ENCODE peak calls at places on chromosomes 4 and X, in four cellular contexts. B is IMR-90; K is CD8-positive, alpha-beta T cell; Y is upper lobe of right lung. D is an unnamed sample.

GRCh38 chr4:54543088-54543795 is 114.5 kb upstream of the KIT start:
- DNase-seq in B (peak; percentile 94), Y (no peak), K (no peak), D (no peak)

GRCh38 chr4:15691346-15692140 is 9.9 kb downstream of the FAM200B start:
- DNase-seq in B (peak; percentile 87), Y (no peak), K (no peak), D (no peak)

GRCh38 chrX:87572911-87573310 is 55.3 kb downstream of the KLHL4 start:
- DNase-seq in Y (no peak), K (no peak), B (no peak), D (no peak)

GRCh38 chrX:15436220-15436619 is 52.0 kb upstream of the VEGFD start:
- DNase-seq in B (peak; percentile 11), K (no peak), Y (no peak), D (no peak)

GRCh38 chr4:152107736-152108500 is 347.1 kb upstream of the GATB start:
- DNase-seq in Y (no peak), B (no peak), K (no peak), D (no peak)

GRCh38 chr4:19844436-19844835 is 407.3 kb upstream of the SLIT2 start:
- DNase-seq in K (no peak), Y (no peak), B (peak; percentile 79), D (no peak)

GRCh38 chrX:21745756-21746155 is 12.2 kb downstream of the SMPX start:
- DNase-seq in Y (no peak), K (no peak), B (peak; percentile 25), D (peak; percentile 61)

GRCh38 chr4:44157611-44158277 is 290.9 kb downstream of the KCTD8 start:
- DNase-seq in B (peak; percentile 60), K (no peak), Y (no peak), D (no peak)

GRCh38 chr4:122775039-122775438 is 42.5 kb downstream of the BBS12 start:
- DNase-seq in Y (no peak), B (no peak), K (no peak), D (no peak)

GRCh38 chrX:153662266-153662665 is 11.3 kb downstream of the PNCK start:
- DNase-seq in Y (peak; percentile 73), K (peak; percentile 31), B (peak; percentile 15), D (peak; percentile 56)

GRCh38 chrX:130975947-130976346 is 72.9 kb upstream of the ENOX2 start:
- DNase-seq in B (peak; percentile 48), K (no peak), Y (no peak), D (no peak)

GRCh38 chr4:109183851-109184345 is 118.6 kb downstream of the COL25A1 start:
- DNase-seq in Y (no peak), K (no peak), B (no peak), D (no peak)

GRCh38 chrX:72123471-72124185 is 8.1 kb downstream of the RTL5 start:
- DNase-seq in K (no peak), B (peak; percentile 5), Y (no peak), D (peak; percentile 21)

GRCh38 chrX:72122621-72123275 is 9.0 kb downstream of the RTL5 start:
- DNase-seq in Y (no peak), K (no peak), B (no peak), D (no peak)

GRCh38 chrX:72117636-72118215 is 14.0 kb downstream of the RTL5 start:
- DNase-seq in K (no peak), B (no peak), Y (no peak), D (no peak)

GRCh38 chrX:72121381-72121780 is 10.3 kb downstream of the RTL5 start:
- DNase-seq in Y (peak; percentile 65), K (no peak), B (peak; percentile 75), D (peak; percentile 65)

GRCh38 chrX:72120798-72121197 is 10.9 kb downstream of the RTL5 start:
- DNase-seq in K (no peak), B (no peak), Y (no peak), D (no peak)
- H3K4me1 ChIP-seq in K (peaks cover 17% of the 10 kb centered on the region), B (peaks cover 5% of the 10 kb centered on the region), Y (peaks cover 35% of the 10 kb centered on the region), D (no peaks in the 10 kb centered on the region)

GRCh38 chr4:17124767-17125166 is 226.3 kb upstream of the LDB2 start:
- DNase-seq in B (no peak), Y (no peak), K (no peak), D (no peak)
- TF ChIP-seq CTCF in B (peak; percentile 11), Y (no peak), K (no peak), D (no peak)

DNA sequence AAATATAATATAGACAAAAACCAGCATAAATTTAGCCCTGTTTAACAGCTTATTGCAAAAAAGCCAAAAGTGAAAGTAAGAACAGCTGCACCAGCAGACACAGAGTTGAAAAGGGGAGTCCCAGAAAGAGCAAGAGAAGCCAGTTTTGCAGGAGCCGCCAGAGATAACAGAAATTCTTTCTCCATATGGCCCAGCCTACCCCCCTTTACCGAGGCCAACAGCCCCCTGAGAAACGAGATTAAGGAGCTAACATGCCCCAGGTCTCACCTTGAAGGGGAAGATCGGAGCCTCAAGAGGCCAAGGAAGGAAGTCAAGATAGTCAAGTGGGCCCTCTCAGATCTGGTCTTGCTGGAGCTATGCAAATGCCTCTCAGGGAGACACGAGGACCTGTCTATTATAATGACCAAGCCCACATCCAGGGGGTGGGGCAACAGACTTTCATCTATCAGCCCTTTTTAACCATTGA is 4.8 kb downstream of the ACOX3 start:
- DNase-seq in B (peak; percentile 15), K (no peak), Y (no peak), D (no peak)
- H3K4me1 ChIP-seq in B (peaks cover 9% of the 10 kb centered on the region), K (peaks cover 36% of the 10 kb centered on the region), Y (peaks cover 53% of the 10 kb centered on the region), D (peaks cover 42% of the 10 kb centered on the region)

GRCh38 chr4:6500481-6501135 is 28.2 kb upstream of the PPP2R2C start:
- DNase-seq in B (no peak), Y (no peak), K (no peak), D (no peak)
- TF ChIP-seq CTCF in B (no peak), Y (no peak), K (no peak), D (no peak)

DNA sequence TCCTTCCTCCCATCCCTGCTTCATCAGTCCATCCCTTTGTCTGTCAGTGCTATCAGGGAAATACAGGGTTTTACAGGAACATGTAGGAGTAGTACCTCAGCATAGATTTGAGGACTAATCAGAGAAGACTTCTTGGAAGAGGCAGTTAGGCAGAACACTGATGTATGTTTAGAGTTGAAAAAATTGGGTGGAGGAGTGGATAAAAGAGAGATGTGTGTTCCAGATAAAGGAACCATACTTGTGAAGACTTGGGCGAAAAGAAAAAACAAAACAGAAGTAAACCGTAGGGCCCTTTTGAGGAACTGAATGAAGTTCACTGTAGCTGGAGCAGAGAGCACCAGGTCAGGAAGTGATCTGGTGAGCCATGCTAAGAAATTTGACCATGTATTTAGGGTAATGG is 32.2 kb downstream of the AFF1 start:
- DNase-seq in K (no peak), Y (no peak), B (no peak), D (no peak)
- H3K4me1 ChIP-seq in K (no peaks in the 10 kb centered on the region), Y (peaks cover 34% of the 10 kb centered on the region), B (no peaks in the 10 kb centered on the region), D (peaks cover 7% of the 10 kb centered on the region)

GRCh38 chrX:4579999-4580398 is 866.5 kb upstream of the PRKX start:
- DNase-seq in Y (no peak), K (no peak), B (no peak), D (no peak)
- TF ChIP-seq CTCF in Y (no peak), K (no peak), B (no peak), D (no peak)